ENCODE peak calls at places on chromosomes 11 and 22, in ten cellular contexts. T is activated CD8-positive, alpha-beta memory T cell treated with anti-CD3 and anti-CD28 coated beads, Interleukin-2, amount 50 U/mL, for 48 hours; Z is NCI-H146; A is T-helper 9 cell; X is PC-9; Y is CD8-positive, alpha-beta memory T cell; B is iris pigment epithelial cell; D is activated T-cell treated with anti-CD3 and anti-CD28 coated beads, Interleukin-2, amount 50 U/mL, for 4 hours; F is cardiac fibroblast; H is kidney tubule cell. I is an unnamed sample.

GRCh38 chr22:37632174-37633081 is 7.0 kb upstream of the SH3BP1 start:
- DNase-seq in T (peak; percentile 73), Z (no peak), A (no peak), X (no peak), Y (no peak), B (no peak), D (no peak), F (no peak), H (no peak), I (no peak)

GRCh38 chr11:134252539-134253188 is 488 bp downstream of the THYN1 start:
- DNase-seq in T (peak; percentile 63), Z (peak; percentile 70), A (no peak), X (no peak), Y (no peak), B (peak; percentile 72), D (no peak), F (no peak), H (no peak), I (no peak)

GRCh38 chr11:102727890-102728289 is 3.1 kb upstream of the MMP8 start:
- DNase-seq in T (no peak), Z (no peak), A (no peak), X (no peak), Y (no peak), B (peak; percentile 83), D (no peak), F (peak; percentile 12), H (no peak), I (no peak)

GRCh38 chr11:102293873-102294601 is 23.2 kb upstream of the BIRC3 start:
- DNase-seq in T (no peak), Z (peak; percentile 50), A (no peak), X (no peak), Y (peak; percentile 58), B (peak; percentile 75), D (no peak), F (peak; percentile 74), H (peak; percentile 66), I (no peak)

GRCh38 chr22:39994566-39995345 is at the start of gene FAM83F:
- DNase-seq in T (peak; percentile 60), Z (peak; percentile 73), A (peak; percentile 7), X (peak; percentile 70), Y (peak; percentile 29), B (no peak), D (no peak), F (no peak), H (peak; percentile 55), I (no peak)

GRCh38 chr11:121282376-121282775 is 10.2 kb upstream of the SC5D start:
- DNase-seq in T (no peak), Z (no peak), A (no peak), X (no peak), Y (no peak), B (no peak), D (no peak), F (no peak), H (peak; percentile 22), I (no peak)

GRCh38 chr11:2807801-2808241 is 77.8 kb downstream of the CDKN1C start:
- DNase-seq in T (peak; percentile 29), Z (no peak), A (no peak), X (no peak), Y (no peak), B (no peak), D (no peak), F (no peak), H (no peak), I (no peak)

GRCh38 chr11:124329787-124330478 is 9.9 kb upstream of the OR8D2 start:
- DNase-seq in T (no peak), Z (no peak), A (no peak), X (no peak), Y (no peak), B (peak; percentile 24), D (no peak), F (peak; percentile 5), H (no peak), I (no peak)

GRCh38 chr11:64036081-64037026 is 623 bp downstream of the FLRT1 start:
- DNase-seq in T (no peak), Z (peak; percentile 42), A (no peak), X (no peak), Y (no peak), B (peak; percentile 36), D (no peak), F (peak; percentile 29), H (peak; percentile 22), I (no peak)

GRCh38 chr11:36945384-36945783 is 347.3 kb upstream of the RAG2 start:
- DNase-seq in T (no peak), Z (no peak), A (no peak), X (no peak), Y (no peak), B (peak; percentile 5), D (no peak), F (peak; percentile 13), H (peak; percentile 22), I (no peak)

GRCh38 chr22:31748490-31748889 is 1.4 kb downstream of the PRR14L start:
- DNase-seq in T (no peak), Z (no peak), A (no peak), X (no peak), Y (no peak), B (no peak), D (no peak), F (peak; percentile 13), H (peak; percentile 24), I (no peak)

I was measured in iPS DF 6.9.